ENCODE peak calls at places on chromosomes 3 and 15, in seven cellular contexts. H is anterior cingulate cortex; C is stimulated activated CD4-positive, alpha-beta T cell treated with anti-CD3 and anti-CD28 coated beads, Interleukin-2, amount 100 ng/mL, for 24 hours; P is M059J; K is gastrocnemius medialis; V is NK-92 treated with Interleukin-12 subunit alpha and Interleukin-12 subunit beta, amount 100 ng/mL, for 24 hours; Q is GM03348. M is an unnamed sample.

GRCh38 chr3:191328383-191328962 is 721 bp upstream of the CCDC50 start:
- DNase-seq in H (no peak), C (no peak), P (no peak), K (no peak), V (no peak), Q (no peak), M (peak)

GRCh38 chr3:138399766-138400165 is 34.6 kb upstream of the ESYT3 start:
- DNase-seq in H (no peak), C (no peak), P (no peak), K (no peak), V (no peak), Q (no peak), M (peak)

GRCh38 chr15:94526071-94526689 is 294.8 kb downstream of the MCTP2 start:
- DNase-seq in H (no peak), C (no peak), P (no peak), K (no peak), V (no peak), Q (no peak), M (peak)

GRCh38 chr3:107973152-107973551 is 117.7 kb downstream of the CD47 start:
- DNase-seq in H (no peak), C (no peak), P (peak), K (no peak), V (no peak), Q (no peak), M (no peak)

GRCh38 chr3:57292895-57293526 is 526 bp upstream of the ASB14 start:
- DNase-seq in H (no peak), C (no peak), P (no peak), K (no peak), V (no peak), Q (no peak), M (no peak)

GRCh38 chr3:166274342-166274741 is 437.1 kb upstream of the BCHE start:
- DNase-seq in H (no peak), C (no peak), P (peak), K (no peak), V (no peak), Q (no peak), M (no peak)

GRCh38 chr3:197023241-197023997 is 6.2 kb downstream of the MELTF start:
- DNase-seq in H (no peak), C (no peak), P (no peak), K (no peak), V (no peak), Q (no peak), M (peak)

GRCh38 chr3:153591566-153592221 is 429.7 kb downstream of the RAP2B start:
- DNase-seq in H (no peak), C (no peak), P (peak), K (no peak), V (no peak), Q (no peak), M (no peak)

GRCh38 chr3:70979983-70980645 is 603.4 kb downstream of the FOXP1 start:
- DNase-seq in H (no peak), C (no peak), P (no peak), K (no peak), V (no peak), Q (no peak), M (no peak)

GRCh38 chr3:153614131-153614530 is 452.1 kb downstream of the RAP2B start:
- DNase-seq in H (no peak), C (no peak), P (no peak), K (no peak), V (no peak), Q (no peak), M (no peak)

GRCh38 chr3:127690106-127690505 is 17.4 kb downstream of the ABTB1 start:
- DNase-seq in H (no peak), C (no peak), P (peak), K (no peak), V (no peak), Q (peak), M (peak)

GRCh38 chr3:141653872-141654271 is 84.2 kb upstream of the RNF7 start:
- DNase-seq in H (no peak), C (no peak), P (no peak), K (no peak), V (no peak), Q (no peak), M (no peak)

GRCh38 chr3:30631237-30631961 is 25.0 kb downstream of the TGFBR2 start:
- DNase-seq in H (no peak), C (peak), P (peak), K (no peak), V (peak), Q (no peak), M (no peak)

GRCh38 chr3:45123030-45123429 is 23.1 kb downstream of the CDCP1 start:
- DNase-seq in H (no peak), C (no peak), P (peak), K (peak), V (peak), Q (peak), M (no peak)

GRCh38 chr3:112773864-112774263 is 72.8 kb downstream of the CD200R1L start:
- DNase-seq in H (no peak), C (no peak), P (peak), K (no peak), V (peak), Q (no peak), M (no peak)

GRCh38 chr15:41207687-41208448 is 22.7 kb downstream of the EXD1 start:
- DNase-seq in H (no peak), C (no peak), P (peak), K (no peak), V (no peak), Q (no peak), M (no peak)

GRCh38 chr15:40768492-40769309 is 1.1 kb upstream of the C15orf62 start:
- DNase-seq in H (no peak), C (no peak), P (peak), K (no peak), V (no peak), Q (no peak), M (no peak)

M was measured in endodermal cell.